ENCODE peak calls at places on chromosomes 7 and 10, in eight cellular contexts. One of them, this sample, is unnamed.

GRCh38 chr7:23264916-23265458 is 18.4 kb downstream of the GPNMB start:
- DNase-seq in AG04449: no peak
- DNase-seq in left cardiac atrium: no peak
- DNase-seq in endothelial cell: no peak
- DNase-seq in lower leg skin: no peak
- DNase-seq in caudate nucleus: no peak
- DNase-seq in AG20443: no peak
- DNase-seq in epithelial cell of esophagus: no peak
- DNase-seq in this sample: no peak

GRCh38 chr7:124032369-124033092 is at the start of gene TMEM229A:
- DNase-seq in AG04449: no peak
- DNase-seq in left cardiac atrium: peak; percentile 41
- DNase-seq in endothelial cell: peak; percentile 68
- DNase-seq in lower leg skin: no peak
- DNase-seq in caudate nucleus: peak; percentile 76
- DNase-seq in AG20443: peak; percentile 82
- DNase-seq in epithelial cell of esophagus: peak; percentile 55
- DNase-seq in this sample: no peak

GRCh38 chr7:56079450-56080185 is 13.1 kb downstream of the PHKG1 start:
- DNase-seq in AG04449: no peak
- DNase-seq in left cardiac atrium: peak; percentile 87
- DNase-seq in endothelial cell: peak; percentile 55
- DNase-seq in lower leg skin: peak; percentile 94
- DNase-seq in caudate nucleus: peak; percentile 49
- DNase-seq in AG20443: peak; percentile 86
- DNase-seq in epithelial cell of esophagus: peak; percentile 44
- DNase-seq in this sample: no peak

GRCh38 chr10:67115972-67116371 is 190.1 kb downstream of the LRRTM3 start:
- DNase-seq in AG04449: no peak
- DNase-seq in left cardiac atrium: no peak
- DNase-seq in endothelial cell: no peak
- DNase-seq in lower leg skin: no peak
- DNase-seq in caudate nucleus: no peak
- DNase-seq in AG20443: no peak
- DNase-seq in epithelial cell of esophagus: peak; percentile 7
- DNase-seq in this sample: no peak

GRCh38 chr7:164882-165660 is 27.3 kb upstream of the FAM20C start:
- DNase-seq in AG04449: no peak
- DNase-seq in left cardiac atrium: peak; percentile 20
- DNase-seq in endothelial cell: no peak
- DNase-seq in lower leg skin: no peak
- DNase-seq in caudate nucleus: no peak
- DNase-seq in AG20443: no peak
- DNase-seq in epithelial cell of esophagus: no peak
- DNase-seq in this sample: no peak

GRCh38 chr10:44197646-44198045 is 187.3 kb downstream of the CXCL12 start:
- DNase-seq in AG04449: no peak
- DNase-seq in left cardiac atrium: no peak
- DNase-seq in endothelial cell: no peak
- DNase-seq in lower leg skin: no peak
- DNase-seq in caudate nucleus: no peak
- DNase-seq in AG20443: no peak
- DNase-seq in epithelial cell of esophagus: no peak
- DNase-seq in this sample: no peak

GRCh38 chr10:119620771-119621384 is 24.1 kb upstream of the TIAL1 start:
- DNase-seq in AG04449: no peak
- DNase-seq in left cardiac atrium: no peak
- DNase-seq in endothelial cell: peak; percentile 25
- DNase-seq in lower leg skin: no peak
- DNase-seq in caudate nucleus: no peak
- DNase-seq in AG20443: no peak
- DNase-seq in epithelial cell of esophagus: no peak
- DNase-seq in this sample: no peak

GRCh38 chr7:107902381-107902780 is 11.4 kb downstream of the DLD start:
- DNase-seq in AG04449: no peak
- DNase-seq in left cardiac atrium: no peak
- DNase-seq in endothelial cell: no peak
- DNase-seq in lower leg skin: no peak
- DNase-seq in caudate nucleus: no peak
- DNase-seq in AG20443: no peak
- DNase-seq in epithelial cell of esophagus: no peak
- DNase-seq in this sample: no peak

GRCh38 chr10:73650537-73651331 is 5.1 kb downstream of the SYNPO2L start:
- DNase-seq in AG04449: peak; percentile 67
- DNase-seq in left cardiac atrium: peak; percentile 61
- DNase-seq in endothelial cell: no peak
- DNase-seq in lower leg skin: no peak
- DNase-seq in caudate nucleus: peak; percentile 14
- DNase-seq in AG20443: peak; percentile 27
- DNase-seq in epithelial cell of esophagus: peak; percentile 76
- DNase-seq in this sample: no peak

GRCh38 chr10:114064151-114065045 is 20.7 kb downstream of the ADRB1 start:
- DNase-seq in AG04449: no peak
- DNase-seq in left cardiac atrium: peak; percentile 57
- DNase-seq in endothelial cell: no peak
- DNase-seq in lower leg skin: no peak
- DNase-seq in caudate nucleus: no peak
- DNase-seq in AG20443: no peak
- DNase-seq in epithelial cell of esophagus: no peak
- DNase-seq in this sample: no peak

GRCh38 chr7:105141068-105141467 is 127.1 kb downstream of the KMT2E start:
- DNase-seq in AG04449: peak; percentile 16
- DNase-seq in left cardiac atrium: no peak
- DNase-seq in endothelial cell: no peak
- DNase-seq in lower leg skin: no peak
- DNase-seq in caudate nucleus: no peak
- DNase-seq in AG20443: peak; percentile 70
- DNase-seq in epithelial cell of esophagus: peak; percentile 40
- DNase-seq in this sample: no peak

This sample was measured in cortex of kidney.